ENCODE peak calls at places on chromosomes 6 and 20, in ten cellular contexts. C is AG09309, R is sigmoid colon, Q is DND-41, K is neural crest cell, I is neural progenitor cell, W is heart right ventricle, M is endothelial cell, T is GM23338, G is astrocyte of the spinal cord. N is an unnamed sample.

GRCh38 chr20:43670423-43670822 is 3.5 kb downstream of the MYBL2 start:
- DNase-seq in C (no peak), R (no peak), Q (no peak), K (no peak), I (no peak), W (no peak), M (no peak), T (no peak), G (no peak), N (no peak)

GRCh38 chr20:31717478-31717946 is 5.2 kb downstream of the BCL2L1 start:
- DNase-seq in C (no peak), R (no peak), Q (no peak), K (no peak), I (no peak), W (no peak), M (no peak), T (no peak), G (no peak), N (peak; percentile 58)

GRCh38 chr6:150902142-150902800 is 36.8 kb downstream of the MTHFD1L start:
- DNase-seq in C (no peak), R (peak; percentile 30), Q (no peak), K (no peak), I (no peak), W (no peak), M (no peak), T (no peak), G (no peak), N (no peak)

GRCh38 chr6:159107451-159108260 is 61.5 kb upstream of the FNDC1 start:
- DNase-seq in C (no peak), R (no peak), Q (peak; percentile 87), K (no peak), I (no peak), W (no peak), M (peak; percentile 27), T (no peak), G (no peak), N (peak; percentile 82)

GRCh38 chr6:126944512-126944911 is 174.0 kb upstream of the RSPO3 start:
- DNase-seq in C (no peak), R (no peak), Q (no peak), K (no peak), I (no peak), W (no peak), M (no peak), T (no peak), G (no peak), N (no peak)

GRCh38 chr6:151247510-151247909 is 7.7 kb downstream of the AKAP12 start:
- DNase-seq in C (no peak), R (no peak), Q (no peak), K (no peak), I (no peak), W (no peak), M (no peak), T (no peak), G (no peak), N (no peak)

GRCh38 chr6:166586424-166587156 is at the start of gene RAMACL:
- DNase-seq in C (no peak), R (no peak), Q (peak; percentile 20), K (no peak), I (peak; percentile 61), W (no peak), M (no peak), T (peak; percentile 79), G (no peak), N (peak; percentile 72)

GRCh38 chr20:24470031-24470781 is 777 bp downstream of the SYNDIG1 start:
- DNase-seq in C (no peak), R (peak; percentile 55), Q (no peak), K (peak; percentile 14), I (peak; percentile 59), W (peak; percentile 21), M (peak; percentile 38), T (peak; percentile 50), G (peak; percentile 39), N (no peak)

GRCh38 chr6:15770347-15771143 is 107.7 kb upstream of the DTNBP1 start:
- DNase-seq in C (peak; percentile 11), R (no peak), Q (no peak), K (no peak), I (no peak), W (no peak), M (no peak), T (no peak), G (no peak), N (peak; percentile 38)

GRCh38 chr6:73418081-73418741 is 23.6 kb downstream of the DDX43 start:
- DNase-seq in C (no peak), R (no peak), Q (no peak), K (no peak), I (no peak), W (no peak), M (no peak), T (no peak), G (peak; percentile 13), N (peak; percentile 36)

GRCh38 chr6:83708970-83709747 is at the start of gene SNAP91:
- DNase-seq in C (no peak), R (peak; percentile 56), Q (no peak), K (peak; percentile 64), I (peak; percentile 88), W (peak; percentile 22), M (peak; percentile 56), T (peak; percentile 90), G (no peak), N (peak; percentile 4)

GRCh38 chr20:63733579-63734081 is 2.8 kb upstream of the LIME1 start:
- DNase-seq in C (no peak), R (peak; percentile 53), Q (no peak), K (no peak), I (no peak), W (no peak), M (no peak), T (no peak), G (no peak), N (no peak)

GRCh38 chr20:37179671-37180524 is 550 bp upstream of the MROH8 start:
- DNase-seq in C (no peak), R (no peak), Q (no peak), K (no peak), I (no peak), W (no peak), M (no peak), T (no peak), G (peak; percentile 56), N (peak; percentile 8)

GRCh38 chr6:154223296-154223695 is 133.3 kb downstream of the IPCEF1 start:
- DNase-seq in C (no peak), R (no peak), Q (no peak), K (no peak), I (no peak), W (no peak), M (no peak), T (no peak), G (no peak), N (no peak)

GRCh38 chr6:161411265-161411944 is 137.5 kb upstream of the AGPAT4 start:
- DNase-seq in C (no peak), R (no peak), Q (no peak), K (no peak), I (no peak), W (no peak), M (no peak), T (no peak), G (peak; percentile 41), N (no peak)

GRCh38 chr20:59055302-59055701 is 12.7 kb upstream of the PRELID3B start:
- DNase-seq in C (no peak), R (no peak), Q (no peak), K (no peak), I (no peak), W (no peak), M (no peak), T (no peak), G (no peak), N (peak; percentile 43)
- TF ChIP-seq CTCF in C (peak; percentile 33), R (no peak), Q (peak; percentile 42), K (peak; percentile 37), I (peak; percentile 3), W (peak; percentile 57), M (no peak), T (peak; percentile 24), G (peak; percentile 39), N (peak; percentile 52)

GRCh38 chr20:18271160-18271559 is 17.2 kb upstream of the ZNF133 start:
- DNase-seq in C (no peak), R (no peak), Q (no peak), K (no peak), I (no peak), W (no peak), M (no peak), T (no peak), G (no peak), N (no peak)

GRCh38 chr20:18276821-18277220 is 11.5 kb upstream of the ZNF133 start:
- DNase-seq in C (peak; percentile 20), R (no peak), Q (peak; percentile 61), K (peak; percentile 79), I (peak; percentile 92), W (peak; percentile 34), M (peak; percentile 86), T (peak; percentile 93), G (peak; percentile 68), N (peak; percentile 83)

GRCh38 chr20:18273738-18274137 is 14.6 kb upstream of the ZNF133 start:
- DNase-seq in C (no peak), R (no peak), Q (no peak), K (no peak), I (no peak), W (no peak), M (no peak), T (no peak), G (no peak), N (no peak)

GRCh38 chr20:18267815-18268214 is 20.5 kb upstream of the ZNF133 start:
- DNase-seq in C (no peak), R (no peak), Q (no peak), K (peak; percentile 50), I (peak; percentile 97), W (no peak), M (peak; percentile 69), T (peak; percentile 68), G (no peak), N (no peak)

DNA sequence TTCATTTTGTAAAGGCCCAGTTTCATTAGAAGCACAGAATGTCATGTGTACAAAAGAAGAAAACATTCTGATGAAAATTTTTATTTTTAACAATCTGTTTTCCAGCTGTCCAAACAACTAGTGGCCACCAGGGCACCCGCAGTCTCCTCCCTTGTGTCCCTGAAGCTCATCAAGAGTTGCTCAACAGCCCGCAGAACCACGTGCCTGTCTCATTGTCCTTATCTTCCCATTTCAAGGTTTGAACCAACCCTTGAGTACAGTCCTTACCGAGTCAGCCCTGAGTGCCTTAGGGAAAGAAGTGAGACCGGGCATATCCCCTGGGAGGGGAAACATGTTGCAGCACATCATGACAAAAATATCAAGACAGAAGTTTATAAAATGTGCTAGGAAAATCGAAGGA is 15.9 kb upstream of the ZNF133 start:
- DNase-seq in C (no peak), R (no peak), Q (no peak), K (no peak), I (no peak), W (peak; percentile 42), M (no peak), T (peak; percentile 40), G (no peak), N (no peak)
- TF ChIP-seq CTCF in C (no peak), R (no peak), Q (no peak), K (peak; percentile 40), I (peak; percentile 14), W (no peak), M (no peak), T (peak; percentile 36), G (no peak), N (no peak)

GRCh38 chr6:11194399-11195274 is 37.8 kb downstream of the NEDD9 start:
- DNase-seq in C (no peak), R (no peak), Q (no peak), K (no peak), I (peak; percentile 44), W (no peak), M (no peak), T (peak; percentile 57), G (peak; percentile 89), N (no peak)
- TF ChIP-seq CTCF in C (no peak), R (no peak), Q (no peak), K (no peak), I (no peak), W (no peak), M (no peak), T (no peak), G (no peak), N (no peak)

GRCh38 chr6:142045380-142046270 is 87.1 kb upstream of the GJE1 start:
- DNase-seq in C (peak; percentile 51), R (no peak), Q (no peak), K (no peak), I (no peak), W (no peak), M (no peak), T (no peak), G (peak; percentile 44), N (no peak)
- TF ChIP-seq CTCF in C (peak; percentile 36), R (no peak), Q (peak; percentile 7), K (peak; percentile 20), I (peak; percentile 4), W (no peak), M (no peak), T (no peak), G (peak; percentile 31), N (peak; percentile 25)